ENCODE peak calls at places on chromosome 15, in four cellular contexts. One of them, this sample, is unnamed.

GRCh38 chr15:78061963-78062427 is 15.5 kb downstream of the TBC1D2B start:
- DNase-seq in GM03348: no peak
- DNase-seq in LoVo: no peak
- DNase-seq in T-helper 2 cell: no peak
- DNase-seq in this sample: no peak

GRCh38 chr15:79916424-79916823 is 19.6 kb upstream of the MTHFS start:
- DNase-seq in LoVo: no peak
- DNase-seq in GM03348: no peak
- DNase-seq in T-helper 2 cell: no peak
- DNase-seq in this sample: no peak

GRCh38 chr15:89127054-89127702 is 38.9 kb downstream of the ABHD2 start:
- DNase-seq in GM03348: no peak
- DNase-seq in LoVo: no peak
- DNase-seq in T-helper 2 cell: no peak
- DNase-seq in this sample: no peak

GRCh38 chr15:63255485-63255990 is 21.9 kb upstream of the APH1B start:
- DNase-seq in T-helper 2 cell: no peak
- DNase-seq in LoVo: no peak
- DNase-seq in GM03348: no peak
- DNase-seq in this sample: no peak

GRCh38 chr15:68259883-68260282 is 17.7 kb upstream of the FEM1B start:
- DNase-seq in LoVo: no peak
- DNase-seq in GM03348: no peak
- DNase-seq in T-helper 2 cell: no peak
- DNase-seq in this sample: no peak

GRCh38 chr15:91946075-91946474 is 92.6 kb downstream of the SLCO3A1 start:
- DNase-seq in LoVo: no peak
- DNase-seq in T-helper 2 cell: no peak
- DNase-seq in GM03348: no peak
- DNase-seq in this sample: no peak

GRCh38 chr15:62509395-62509973 is 344.4 kb upstream of the C2CD4B start:
- DNase-seq in LoVo: no peak
- DNase-seq in GM03348: no peak
- DNase-seq in T-helper 2 cell: no peak
- DNase-seq in this sample: no peak

GRCh38 chr15:96020133-96020532 is 310.4 kb upstream of the NR2F2 start:
- DNase-seq in T-helper 2 cell: no peak
- DNase-seq in LoVo: no peak
- DNase-seq in GM03348: no peak
- DNase-seq in this sample: no peak

GRCh38 chr15:83278191-83278590 is 6.3 kb downstream of the BNC1 start:
- DNase-seq in GM03348: peak
- DNase-seq in LoVo: no peak
- DNase-seq in T-helper 2 cell: no peak
- DNase-seq in this sample: no peak

GRCh38 chr15:69009353-69009752 is 5.1 kb upstream of the NOX5 start:
- DNase-seq in GM03348: no peak
- DNase-seq in LoVo: no peak
- DNase-seq in T-helper 2 cell: no peak
- DNase-seq in this sample: no peak

GRCh38 chr15:80160570-80161156 is 7.9 kb downstream of the FAH start:
- DNase-seq in T-helper 2 cell: no peak
- DNase-seq in GM03348: peak
- DNase-seq in LoVo: no peak
- DNase-seq in this sample: no peak